ENCODE peak calls at places on chromosomes 7 and 10, in nine cellular contexts. N is SJSA1, W is BE2C, E is AG04450, L is AG10803, O is fibroblast of mammary gland, I is A549, J is fibroblast of the aortic adventitia, T is MM.1S. R is an unnamed sample.

GRCh38 chr7:106681815-106682495 is 21.0 kb upstream of the CCDC71L start:
- DNase-seq in W (no peak), T (no peak), E (no peak), O (peak), I (peak), J (peak), L (peak), N (peak), R (peak)

GRCh38 chr7:150941351-150941982 is 36.7 kb downstream of the KCNH2 start:
- DNase-seq in T (no peak), N (no peak), L (no peak), W (no peak), J (no peak), I (no peak), O (no peak), E (no peak), R (no peak)

GRCh38 chr7:44547536-44548221 is 6.5 kb upstream of the NPC1L1 start:
- DNase-seq in I (no peak), T (peak), L (no peak), E (no peak), W (no peak), J (no peak), O (no peak), N (no peak), R (peak)

GRCh38 chr10:60032723-60033122 is 126.4 kb upstream of the CCDC6 start:
- DNase-seq in L (peak), J (peak), O (peak), I (peak), N (no peak), E (no peak), T (peak), W (peak), R (peak)

GRCh38 chr7:115340828-115341227 is 418.9 kb downstream of the MDFIC start:
- DNase-seq in E (peak), I (peak), N (peak), T (no peak), J (peak), O (peak), L (peak), W (no peak), R (peak)

GRCh38 chr10:85979598-85979997 is 387.0 kb downstream of the GRID1 start:
- DNase-seq in J (no peak), I (no peak), E (no peak), T (no peak), N (no peak), W (no peak), L (no peak), O (no peak), R (no peak)

GRCh38 chr7:158391141-158391540 is 196.5 kb downstream of the PTPRN2 start:
- DNase-seq in T (no peak), W (no peak), E (no peak), L (no peak), N (no peak), O (no peak), I (no peak), J (no peak), R (no peak)

GRCh38 chr7:33841658-33842057 is 63.7 kb upstream of the BMPER start:
- DNase-seq in J (no peak), O (peak), T (no peak), N (peak), I (peak), W (no peak), L (peak), E (no peak), R (peak)

GRCh38 chr10:22501863-22502262 is 156.6 kb downstream of the SPAG6 start:
- DNase-seq in L (no peak), O (no peak), N (no peak), J (no peak), I (no peak), E (no peak), T (no peak), W (no peak), R (no peak)

GRCh38 chr10:101618871-101619270 is 30.8 kb downstream of the DPCD start:
- DNase-seq in N (no peak), T (no peak), I (no peak), O (no peak), J (no peak), W (no peak), E (no peak), L (no peak), R (no peak)

GRCh38 chr10:30055094-30055701 is 4.2 kb downstream of the JCAD start:
- DNase-seq in O (peak), I (no peak), E (no peak), T (no peak), N (no peak), L (peak), J (no peak), W (no peak), R (peak)

GRCh38 chr7:50331564-50332208 is 27.2 kb downstream of the IKZF1 start:
- DNase-seq in N (no peak), T (peak), I (no peak), W (no peak), O (no peak), E (no peak), J (no peak), L (no peak), R (no peak)

GRCh38 chr10:1372212-1372611 is 316.0 kb downstream of the WDR37 start:
- DNase-seq in J (no peak), E (no peak), O (no peak), N (peak), W (no peak), I (no peak), L (no peak), T (no peak), R (no peak)

GRCh38 chr10:95240811-95241210 is 46.8 kb downstream of the ACSM6 start:
- DNase-seq in N (no peak), L (no peak), T (no peak), E (no peak), W (no peak), O (no peak), J (no peak), I (no peak), R (no peak)

GRCh38 chr10:115861455-115861854 is 411.6 kb downstream of the GFRA1 start:
- DNase-seq in L (peak), O (peak), T (no peak), I (no peak), J (peak), E (no peak), N (no peak), W (no peak), R (peak)

GRCh38 chr10:8054243-8054497 is 318 bp upstream of the GATA3 start:
- DNase-seq in L (no peak), J (peak), E (no peak), I (peak), W (no peak), N (no peak), O (no peak), T (no peak), R (no peak)

GRCh38 chr10:91759581-91759986 is 38.6 kb upstream of the TNKS2 start:
- DNase-seq in T (no peak), J (no peak), W (no peak), O (peak), L (no peak), E (no peak), N (no peak), I (peak), R (peak)

GRCh38 chr10:122786269-122786668 is 59.4 kb downstream of the CUZD1 start:
- DNase-seq in I (peak), L (peak), T (peak), W (no peak), N (no peak), J (peak), O (peak), E (no peak), R (no peak)

GRCh38 chr10:118628397-118628796 is 32.9 kb upstream of the PRLHR start:
- DNase-seq in N (no peak), W (no peak), L (no peak), J (no peak), I (no peak), E (no peak), O (no peak), T (no peak), R (no peak)

GRCh38 chr7:85177316-85177715 is 9.5 kb downstream of the SEMA3D start:
- DNase-seq in O (peak), W (no peak), I (no peak), T (no peak), N (no peak), E (no peak), J (peak), L (peak), R (peak)

GRCh38 chr7:75969182-75969581 is 25.2 kb downstream of the TMEM120A start:
- DNase-seq in L (peak), T (no peak), E (no peak), W (peak), O (peak), J (no peak), N (no peak), I (no peak), R (peak)

GRCh38 chr7:40850017-40850416 is 715.2 kb downstream of the SUGCT start:
- DNase-seq in I (no peak), T (no peak), O (peak), N (no peak), E (no peak), J (peak), L (peak), W (no peak), R (peak)

GRCh38 chr7:26515462-26515861 is 223.8 kb downstream of the SNX10 start:
- DNase-seq in L (no peak), J (no peak), T (peak), I (no peak), N (no peak), W (no peak), E (no peak), O (no peak), R (no peak)

GRCh38 chr10:125137601-125138438 is 22.5 kb downstream of the CTBP2 start:
- DNase-seq in I (no peak), L (no peak), N (no peak), J (no peak), T (no peak), O (no peak), W (peak), E (no peak), R (no peak)

GRCh38 chr10:87694011-87694794 is 34.5 kb downstream of the PAPSS2 start:
- DNase-seq in L (no peak), I (peak), E (no peak), N (no peak), T (no peak), O (no peak), W (no peak), J (no peak), R (no peak)

GRCh38 chr7:44213206-44213871 is 12.6 kb downstream of the YKT6 start:
- DNase-seq in W (no peak), O (no peak), L (no peak), J (no peak), I (no peak), T (no peak), N (no peak), E (no peak), R (no peak)

GRCh38 chr7:108097703-108098102 is 32.5 kb downstream of the LAMB4 start:
- DNase-seq in O (no peak), W (peak), I (peak), N (no peak), T (no peak), J (no peak), L (no peak), E (no peak), R (no peak)

GRCh38 chr7:70805360-70805759 is 326.6 kb upstream of the GALNT17 start:
- DNase-seq in W (no peak), N (no peak), I (no peak), T (no peak), O (no peak), E (no peak), J (no peak), L (no peak), R (no peak)

GRCh38 chr7:131056007-131056406 is 271.7 kb upstream of the MKLN1 start:
- DNase-seq in T (no peak), O (peak), J (no peak), W (no peak), E (no peak), L (no peak), N (no peak), I (no peak), R (no peak)
- H3K4me3 ChIP-seq in T (no peak), O (no peak), J (no peak), W (no peak), E (no peak), L (no peak), N (no peak), I (no peak), R (no peak)

DNA sequence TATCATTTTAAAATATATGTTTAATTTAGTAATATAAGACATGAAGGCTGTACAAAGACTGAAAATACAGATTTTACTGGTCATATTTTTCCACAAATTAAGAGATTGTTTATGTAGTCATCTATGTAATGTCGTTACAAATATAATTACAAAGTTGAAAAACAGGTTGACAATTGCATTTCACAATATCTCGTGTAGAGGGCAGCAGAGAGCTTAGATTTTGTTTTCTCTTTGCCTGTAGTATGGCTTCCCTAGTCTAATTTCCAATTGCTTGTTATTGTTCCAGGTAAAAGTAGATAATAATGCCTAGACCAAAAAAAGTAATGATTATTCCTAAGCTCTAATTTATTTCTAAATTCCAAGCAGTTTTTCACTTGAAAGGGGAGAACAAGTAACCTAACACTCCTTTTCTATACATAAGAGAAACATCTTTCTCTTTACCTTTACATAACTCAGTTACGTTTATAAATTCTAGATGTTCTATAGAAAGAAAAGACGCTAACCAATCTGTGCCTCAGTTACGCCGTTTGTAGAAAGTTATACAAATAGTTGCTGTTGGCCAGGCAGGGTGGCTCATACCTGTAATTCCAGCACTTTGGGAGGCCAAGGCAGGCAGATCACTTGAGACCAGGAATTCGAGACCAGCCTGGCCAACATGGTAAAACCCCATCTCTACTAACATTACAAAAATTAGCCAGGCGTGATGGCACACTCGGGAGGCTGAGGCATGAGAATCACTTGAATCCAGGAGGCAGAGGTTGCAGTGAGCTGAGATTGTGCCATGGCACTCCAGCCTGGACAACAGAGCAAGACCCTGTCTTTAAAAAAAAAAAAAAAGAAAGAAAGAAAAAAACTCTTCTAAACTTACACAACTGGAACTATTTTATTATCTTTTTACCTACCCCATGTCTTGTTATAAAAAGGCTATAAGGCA is 30.0 kb downstream of the NET1 start:
- DNase-seq in J (peak), T (peak), O (peak), N (no peak), I (peak), W (peak), L (peak), E (no peak), R (no peak)
- H3K4me3 ChIP-seq in J (no peak), T (no peak), O (no peak), N (no peak), I (no peak), W (no peak), L (no peak), E (no peak), R (no peak)

GRCh38 chr7:1055084-1055450 is 10.7 kb downstream of the GPR146 start:
- DNase-seq in I (no peak), O (no peak), T (no peak), N (no peak), E (peak), J (peak), W (peak), L (no peak), R (peak)
- H3K4me3 ChIP-seq in I (no peak), O (no peak), T (no peak), N (no peak), E (no peak), J (no peak), W (peak), L (no peak), R (no peak)

GRCh38 chr10:20391629-20392028 is 505.5 kb downstream of the NEBL start:
- DNase-seq in J (no peak), E (no peak), L (no peak), T (no peak), W (no peak), N (no peak), I (no peak), O (no peak), R (no peak)
- H3K4me3 ChIP-seq in J (no peak), E (no peak), L (no peak), T (no peak), W (no peak), N (no peak), I (no peak), O (no peak), R (no peak)

GRCh38 chr7:130962109-130962508 is 228.1 kb upstream of the KLF14 start:
- DNase-seq in J (no peak), L (no peak), E (no peak), I (no peak), N (no peak), W (no peak), T (no peak), O (no peak), R (no peak)

GRCh38 chr7:130960208-130960988 is 226.4 kb upstream of the KLF14 start:
- DNase-seq in I (peak), N (peak), L (peak), O (peak), E (peak), W (no peak), T (peak), J (peak), R (peak)

GRCh38 chr7:130963349-130963748 is 229.3 kb upstream of the KLF14 start:
- DNase-seq in T (no peak), I (no peak), W (no peak), J (no peak), O (peak), L (no peak), E (no peak), N (no peak), R (no peak)

GRCh38 chr7:130959743-130960207 is 225.8 kb upstream of the KLF14 start:
- DNase-seq in O (peak), I (peak), T (no peak), L (peak), E (no peak), N (peak), J (peak), W (no peak), R (peak)

DNA sequence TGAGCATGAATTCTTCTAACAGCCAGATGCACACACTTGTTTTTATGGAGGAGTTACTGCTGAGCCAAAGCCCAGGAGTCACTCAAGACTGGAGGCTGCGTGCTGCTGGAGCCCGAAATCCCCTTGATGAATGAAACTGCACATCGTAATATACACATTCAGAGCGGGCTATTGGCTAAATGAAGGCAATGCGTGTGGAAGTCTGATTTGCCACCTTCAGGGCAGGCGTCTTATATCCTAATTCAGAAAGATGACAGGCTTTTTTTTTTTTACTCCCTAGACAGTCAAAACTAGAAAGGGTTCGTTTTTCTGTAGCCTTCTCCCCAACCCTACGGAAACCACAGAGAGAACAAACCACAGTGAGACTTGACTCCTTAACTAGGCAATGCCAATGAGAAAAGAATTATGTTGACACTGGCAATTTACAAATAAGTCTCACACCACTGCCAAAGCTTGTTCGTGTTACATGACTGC is 227.2 kb upstream of the KLF14 start:
- DNase-seq in E (no peak), N (peak), L (peak), I (peak), O (peak), T (peak), W (no peak), J (peak), R (peak)
- H3K4me3 ChIP-seq in E (peak), N (peak), L (peak), I (peak), O (peak), T (peak), W (no peak), J (peak), R (no peak)

GRCh38 chr10:35540296-35541164 is 64.6 kb upstream of the GJD4 start:
- DNase-seq in N (no peak), T (no peak), L (peak), E (no peak), I (no peak), O (no peak), W (no peak), J (no peak), R (no peak)
- H3K4me3 ChIP-seq in N (no peak), T (no peak), L (no peak), E (no peak), I (no peak), O (no peak), W (no peak), J (no peak), R (no peak)